ENCODE peak calls at places on chromosome 11, in four cellular contexts. Y is LNCaP clone FGC, W is upper lobe of left lung, I is thoracic aorta. F is an unnamed sample.

GRCh38 chr11:17036666-17037658 is 22.7 kb upstream of the PLEKHA7 start:
- DNase-seq in Y (no peak), W (no peak), I (no peak), F (no peak)

GRCh38 chr11:2775626-2776350 is 76.0 kb upstream of the KCNQ1OT1 start:
- DNase-seq in Y (no peak), W (peak; percentile 16), I (no peak), F (no peak)

GRCh38 chr11:118338637-118339061 is 3.9 kb downstream of the CD3D start:
- DNase-seq in Y (no peak), W (peak; percentile 63), I (no peak), F (peak; percentile 14)

GRCh38 chr11:2571598-2572281 is 126.9 kb downstream of the KCNQ1 start:
- DNase-seq in Y (no peak), W (no peak), I (no peak), F (no peak)

GRCh38 chr11:72673943-72674828 is at the start of gene PDE2A:
- DNase-seq in Y (no peak), W (no peak), I (no peak), F (no peak)

GRCh38 chr11:119671561-119672015 is 57.4 kb downstream of the NECTIN1 start:
- DNase-seq in Y (no peak), W (no peak), I (no peak), F (peak; percentile 65)

GRCh38 chr11:122271167-122271566 is 155.2 kb upstream of the BLID start:
- DNase-seq in Y (no peak), W (no peak), I (no peak), F (no peak)

GRCh38 chr11:78993800-78994430 is 419.3 kb upstream of the NARS2 start:
- DNase-seq in Y (no peak), W (no peak), I (no peak), F (no peak)

GRCh38 chr11:114098927-114099326 is 39.4 kb downstream of the ZBTB16 start:
- DNase-seq in Y (peak; percentile 94), W (no peak), I (no peak), F (peak; percentile 79)

GRCh38 chr11:78419327-78419726 is 1.7 kb upstream of the GAB2 start:
- DNase-seq in Y (no peak), W (peak; percentile 71), I (no peak), F (peak; percentile 99)

GRCh38 chr11:126561327-126561893 is 205.9 kb downstream of the ST3GAL4 start:
- DNase-seq in Y (no peak), W (no peak), I (no peak), F (peak; percentile 60)

DNA sequence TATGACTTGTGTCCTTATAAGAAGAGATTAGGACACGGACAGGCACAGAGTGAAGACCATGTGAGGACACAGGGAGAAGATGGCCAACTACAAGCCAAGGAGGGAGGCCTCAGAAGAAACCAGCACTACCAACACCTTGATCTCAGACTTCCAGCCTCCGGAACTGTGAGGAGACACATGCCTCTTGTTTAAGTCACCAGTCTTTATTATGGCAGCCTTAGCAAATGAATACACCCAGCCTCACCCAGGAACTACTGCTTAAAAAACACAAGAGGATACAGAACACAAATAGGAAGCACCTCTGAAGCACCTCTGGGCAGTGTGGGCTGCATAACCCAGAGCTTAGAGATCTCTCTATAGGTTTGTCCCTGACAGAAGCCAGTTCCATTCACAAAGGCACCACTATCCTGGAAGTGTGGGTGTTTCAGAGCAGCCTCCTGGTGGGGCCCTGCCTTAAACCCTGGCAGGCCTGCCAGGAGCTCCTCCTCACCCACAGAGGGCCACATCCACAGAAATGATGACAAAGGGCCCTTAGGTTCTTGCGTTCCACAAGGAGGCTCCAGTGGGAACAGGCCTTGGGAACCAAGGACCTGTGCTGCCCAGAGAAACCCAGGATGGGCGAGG is 58.8 kb downstream of the CHRDL2 start:
- DNase-seq in Y (no peak), W (no peak), I (no peak), F (peak; percentile 46)
- TF ChIP-seq CTCF in Y (no peak), W (no peak), I (no peak), F (no peak)

DNA sequence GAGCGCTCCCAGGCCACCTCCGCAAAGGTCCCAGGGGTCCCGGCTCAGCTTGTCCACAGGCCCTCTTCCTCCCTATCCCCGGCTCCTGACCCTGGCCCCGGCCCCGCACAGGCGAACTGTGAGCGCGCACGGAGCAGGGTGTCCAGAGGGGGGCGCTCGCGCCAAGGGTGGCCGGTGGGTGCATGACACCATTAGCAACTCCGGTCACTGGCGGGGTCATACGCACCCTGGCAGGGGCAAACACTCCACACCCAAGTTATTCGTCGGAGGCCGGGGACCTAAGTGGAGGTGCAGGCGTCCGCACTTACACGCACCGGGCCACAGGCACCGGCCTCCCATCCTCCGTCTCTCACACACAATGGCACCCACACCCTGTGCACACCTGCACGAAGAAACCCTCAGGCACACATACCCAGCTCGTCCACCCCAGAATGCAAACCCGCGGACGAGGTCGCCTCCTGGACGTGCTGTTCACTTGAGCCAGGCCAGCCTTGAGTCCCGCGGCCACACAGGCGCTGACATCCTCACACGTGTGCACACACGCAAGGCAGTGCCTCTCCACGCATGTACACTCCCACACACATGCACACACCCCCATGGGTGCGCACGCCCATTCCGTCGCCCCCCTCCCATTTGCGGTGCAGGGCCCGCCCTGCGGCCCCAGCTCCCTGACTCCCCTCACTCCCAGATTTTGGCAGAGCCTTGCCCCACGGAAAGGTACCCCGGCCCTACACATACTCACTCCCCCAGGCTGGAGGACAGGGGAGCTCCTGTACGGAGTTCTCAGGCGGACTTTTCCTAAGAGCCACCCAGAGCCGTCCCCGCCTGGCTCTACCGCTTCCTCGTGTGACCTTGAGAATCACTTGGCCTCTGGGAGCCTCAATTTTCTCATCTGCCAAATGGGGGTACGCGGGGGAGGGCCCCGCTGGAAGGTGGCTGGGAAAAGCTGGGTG is at the start of gene RASGRP2:
- DNase-seq in Y (no peak), W (peak; percentile 90), I (peak; percentile 57), F (peak; percentile 59)
- H3K4me3 ChIP-seq in Y (no peak within 1 kb of the TSS), W (peak within 1 kb of the TSS; percentile 60), I (peak within 1 kb of the TSS; percentile 79), F (peak within 1 kb of the TSS; percentile 67)

GRCh38 chr11:34105957-34106504 is 602 bp downstream of the NAT10 start:
- DNase-seq in Y (no peak), W (no peak), I (no peak), F (peak; percentile 26)

GRCh38 chr11:34104680-34105078 is 750 bp upstream of the NAT10 start:
- DNase-seq in Y (no peak), W (no peak), I (no peak), F (no peak)

GRCh38 chr11:34105079-34105956 is at the start of gene NAT10:
- DNase-seq in Y (peak; percentile 98), W (peak; percentile 98), I (peak; percentile 96), F (peak; percentile 99)
- TF ChIP-seq CTCF in Y (peak; percentile 12), W (no peak), I (peak; percentile 0), F (no peak)

GRCh38 chr11:61068581-61068980 is 33.7 kb upstream of the CD5 start:
- DNase-seq in Y (no peak), W (peak; percentile 18), I (no peak), F (no peak)
- H3K4me3 ChIP-seq in Y (no peak overlapping the region), W (no peak overlapping the region), I (no peak overlapping the region), F (no peak overlapping the region)

GRCh38 chr11:69212121-69213110 is 56.7 kb downstream of the SMIM38 start:
- DNase-seq in Y (no peak), W (no peak), I (no peak), F (peak; percentile 7)
- TF ChIP-seq CTCF in Y (peak; percentile 23), W (no peak), I (peak; percentile 32), F (peak; percentile 41)

GRCh38 chr11:111541209-111542061 is 915 bp downstream of the LAYN start:
- DNase-seq in Y (no peak), W (peak; percentile 38), I (peak; percentile 21), F (peak; percentile 54)
- H3K4me3 ChIP-seq in Y (no peak overlapping the region), W (peak overlapping the region; percentile 52), I (peak overlapping the region; percentile 80), F (peak overlapping the region; percentile 62)

GRCh38 chr11:105052487-105052886 is 7.4 kb upstream of the CARD16 start:
- DNase-seq in Y (no peak), W (no peak), I (no peak), F (no peak)

GRCh38 chr11:105057432-105057831 is 12.3 kb upstream of the CARD16 start:
- DNase-seq in Y (no peak), W (no peak), I (no peak), F (no peak)

GRCh38 chr11:105051559-105051958 is 6.4 kb upstream of the CARD16 start:
- DNase-seq in Y (no peak), W (no peak), I (no peak), F (peak; percentile 42)

GRCh38 chr11:105056446-105056845 is 11.3 kb upstream of the CARD16 start:
- DNase-seq in Y (no peak), W (no peak), I (no peak), F (no peak)

DNA sequence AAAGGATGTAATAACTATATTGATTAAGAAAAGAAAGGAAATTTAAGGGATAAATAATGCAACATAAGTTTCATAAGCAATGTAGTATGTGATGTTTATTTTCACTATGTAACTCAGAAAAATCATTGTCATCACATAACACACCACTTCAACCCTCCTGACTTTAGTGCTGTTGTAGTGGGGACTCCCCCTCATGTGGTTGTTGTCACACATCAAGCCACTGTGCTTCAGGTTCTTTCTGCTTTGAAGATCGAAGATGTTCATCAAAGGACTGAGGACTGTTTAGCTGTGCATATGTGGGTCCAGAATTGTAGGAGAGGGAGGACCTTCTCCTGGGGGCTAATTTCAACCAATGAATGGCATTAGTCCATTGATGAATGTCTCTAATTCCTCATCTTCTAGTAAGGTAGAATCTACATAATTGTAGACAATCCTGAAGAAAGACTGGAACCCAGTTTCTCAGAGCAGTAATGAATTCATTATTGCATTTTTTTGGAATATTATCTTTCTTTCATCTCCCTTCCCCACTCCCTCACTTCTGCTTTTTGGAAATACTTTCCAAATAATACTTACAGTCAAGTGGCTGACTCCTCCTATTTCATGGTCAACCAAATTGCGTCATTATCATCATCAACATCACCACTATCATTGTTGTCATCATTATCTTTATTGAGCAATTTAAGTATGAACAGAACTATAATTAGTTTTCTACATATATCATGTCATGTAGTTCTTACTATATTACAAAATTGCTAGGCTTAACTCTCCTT is 9.8 kb upstream of the CARD16 start:
- DNase-seq in Y (no peak), W (no peak), I (no peak), F (no peak)
- TF ChIP-seq CTCF in Y (no peak), W (no peak), I (no peak), F (no peak)

GRCh38 chr11:30596832-30597231 is 10.7 kb upstream of the MPPED2 start:
- DNase-seq in Y (no peak), W (no peak), I (no peak), F (no peak)
- H3K4me3 ChIP-seq in Y (no peak overlapping the region), W (no peak overlapping the region), I (no peak overlapping the region), F (no peak overlapping the region)